ENCODE peak calls at places on chromosome 7, in nine cellular contexts. One of them, this sample, is unnamed.

GRCh38 chr7:149422914-149423285 is 38.0 kb downstream of the ZNF777 start:
- DNase-seq in fibroblast of pulmonary artery: no peak
- DNase-seq in ovary: no peak
- DNase-seq in A549: no peak
- DNase-seq in fibroblast of the aortic adventitia: no peak
- DNase-seq in foreskin fibroblast: no peak
- DNase-seq in cardiac muscle cell: no peak
- DNase-seq in adrenal gland: peak; percentile 39
- DNase-seq in NB4: no peak
- DNase-seq in this sample: no peak

GRCh38 chr7:137091396-137091795 is 222.9 kb downstream of the CHRM2 start:
- DNase-seq in fibroblast of pulmonary artery: peak; percentile 47
- DNase-seq in ovary: no peak
- DNase-seq in A549: no peak
- DNase-seq in fibroblast of the aortic adventitia: no peak
- DNase-seq in foreskin fibroblast: peak; percentile 19
- DNase-seq in cardiac muscle cell: peak; percentile 50
- DNase-seq in adrenal gland: no peak
- DNase-seq in NB4: peak; percentile 17
- DNase-seq in this sample: no peak

GRCh38 chr7:112212516-112213036 is 6.1 kb downstream of the ZNF277 start:
- DNase-seq in fibroblast of pulmonary artery: peak; percentile 55
- DNase-seq in ovary: no peak
- DNase-seq in A549: no peak
- DNase-seq in fibroblast of the aortic adventitia: peak; percentile 54
- DNase-seq in foreskin fibroblast: no peak
- DNase-seq in cardiac muscle cell: peak; percentile 60
- DNase-seq in adrenal gland: no peak
- DNase-seq in NB4: no peak
- DNase-seq in this sample: no peak

GRCh38 chr7:138890782-138891445 is 90.3 kb downstream of the KIAA1549 start:
- DNase-seq in fibroblast of pulmonary artery: peak; percentile 30
- DNase-seq in ovary: no peak
- DNase-seq in A549: peak; percentile 82
- DNase-seq in fibroblast of the aortic adventitia: peak; percentile 86
- DNase-seq in foreskin fibroblast: peak; percentile 80
- DNase-seq in cardiac muscle cell: peak; percentile 74
- DNase-seq in adrenal gland: peak; percentile 52
- DNase-seq in NB4: no peak
- DNase-seq in this sample: no peak

GRCh38 chr7:6533893-6534804 is 17.1 kb downstream of the GRID2IP start:
- DNase-seq in fibroblast of pulmonary artery: no peak
- DNase-seq in ovary: no peak
- DNase-seq in A549: no peak
- DNase-seq in fibroblast of the aortic adventitia: no peak
- DNase-seq in foreskin fibroblast: no peak
- DNase-seq in cardiac muscle cell: no peak
- DNase-seq in adrenal gland: no peak
- DNase-seq in NB4: peak; percentile 49
- DNase-seq in this sample: no peak

GRCh38 chr7:12985752-12986151 is 298.3 kb downstream of the ARL4A start:
- DNase-seq in fibroblast of pulmonary artery: no peak
- DNase-seq in ovary: no peak
- DNase-seq in A549: no peak
- DNase-seq in fibroblast of the aortic adventitia: no peak
- DNase-seq in foreskin fibroblast: no peak
- DNase-seq in cardiac muscle cell: no peak
- DNase-seq in adrenal gland: no peak
- DNase-seq in NB4: no peak
- DNase-seq in this sample: no peak

GRCh38 chr7:7122033-7122478 is 60.3 kb upstream of the C1GALT1 start:
- DNase-seq in fibroblast of pulmonary artery: no peak
- DNase-seq in ovary: no peak
- DNase-seq in A549: no peak
- DNase-seq in fibroblast of the aortic adventitia: peak; percentile 79
- DNase-seq in foreskin fibroblast: no peak
- DNase-seq in cardiac muscle cell: peak; percentile 22
- DNase-seq in adrenal gland: no peak
- DNase-seq in NB4: no peak
- DNase-seq in this sample: no peak

GRCh38 chr7:142337406-142338001 is 79.6 kb upstream of the PRSS58 start:
- DNase-seq in fibroblast of pulmonary artery: no peak
- DNase-seq in ovary: no peak
- DNase-seq in A549: no peak
- DNase-seq in fibroblast of the aortic adventitia: no peak
- DNase-seq in foreskin fibroblast: no peak
- DNase-seq in cardiac muscle cell: no peak
- DNase-seq in adrenal gland: no peak
- DNase-seq in NB4: no peak
- DNase-seq in this sample: no peak

GRCh38 chr7:5646846-5647245 is 134.6 kb downstream of the RNF216 start:
- DNase-seq in fibroblast of pulmonary artery: peak; percentile 83
- DNase-seq in ovary: no peak
- DNase-seq in A549: no peak
- DNase-seq in fibroblast of the aortic adventitia: peak; percentile 77
- DNase-seq in foreskin fibroblast: peak; percentile 76
- DNase-seq in cardiac muscle cell: peak; percentile 85
- DNase-seq in adrenal gland: no peak
- DNase-seq in NB4: peak; percentile 70
- DNase-seq in this sample: no peak

GRCh38 chr7:82172896-82173295 is 270.7 kb downstream of the CACNA2D1 start:
- DNase-seq in fibroblast of pulmonary artery: no peak
- DNase-seq in ovary: no peak
- DNase-seq in A549: peak; percentile 30
- DNase-seq in fibroblast of the aortic adventitia: no peak
- DNase-seq in foreskin fibroblast: no peak
- DNase-seq in cardiac muscle cell: no peak
- DNase-seq in adrenal gland: no peak
- DNase-seq in NB4: no peak
- DNase-seq in this sample: no peak

GRCh38 chr7:49797987-49798660 is 24.7 kb downstream of the VWC2 start:
- DNase-seq in fibroblast of pulmonary artery: no peak
- DNase-seq in ovary: no peak
- DNase-seq in A549: no peak
- DNase-seq in fibroblast of the aortic adventitia: no peak
- DNase-seq in foreskin fibroblast: no peak
- DNase-seq in cardiac muscle cell: no peak
- DNase-seq in adrenal gland: no peak
- DNase-seq in NB4: no peak
- DNase-seq in this sample: no peak

GRCh38 chr7:13130321-13130720 is 442.9 kb downstream of the ARL4A start:
- DNase-seq in fibroblast of pulmonary artery: no peak
- DNase-seq in ovary: no peak
- DNase-seq in A549: no peak
- DNase-seq in fibroblast of the aortic adventitia: no peak
- DNase-seq in foreskin fibroblast: no peak
- DNase-seq in cardiac muscle cell: no peak
- DNase-seq in adrenal gland: no peak
- DNase-seq in NB4: no peak
- DNase-seq in this sample: no peak

GRCh38 chr7:110204527-110204926 is 886.4 kb upstream of the LRRN3 start:
- DNase-seq in fibroblast of pulmonary artery: no peak
- DNase-seq in ovary: no peak
- DNase-seq in A549: peak; percentile 23
- DNase-seq in fibroblast of the aortic adventitia: no peak
- DNase-seq in foreskin fibroblast: peak; percentile 0
- DNase-seq in cardiac muscle cell: no peak
- DNase-seq in adrenal gland: no peak
- DNase-seq in NB4: peak; percentile 22
- DNase-seq in this sample: no peak

GRCh38 chr7:141408440-141408839 is 142.8 kb upstream of the AGK start:
- DNase-seq in fibroblast of pulmonary artery: no peak
- DNase-seq in ovary: no peak
- DNase-seq in A549: no peak
- DNase-seq in fibroblast of the aortic adventitia: no peak
- DNase-seq in foreskin fibroblast: no peak
- DNase-seq in cardiac muscle cell: no peak
- DNase-seq in adrenal gland: no peak
- DNase-seq in NB4: no peak
- DNase-seq in this sample: no peak

GRCh38 chr7:66952343-66953043 is 31.5 kb downstream of the TMEM248 start:
- DNase-seq in fibroblast of pulmonary artery: peak; percentile 66
- DNase-seq in ovary: no peak
- DNase-seq in A549: peak; percentile 85
- DNase-seq in fibroblast of the aortic adventitia: peak; percentile 46
- DNase-seq in foreskin fibroblast: peak; percentile 87
- DNase-seq in cardiac muscle cell: peak; percentile 49
- DNase-seq in adrenal gland: peak; percentile 62
- DNase-seq in NB4: no peak
- DNase-seq in this sample: no peak

DNA sequence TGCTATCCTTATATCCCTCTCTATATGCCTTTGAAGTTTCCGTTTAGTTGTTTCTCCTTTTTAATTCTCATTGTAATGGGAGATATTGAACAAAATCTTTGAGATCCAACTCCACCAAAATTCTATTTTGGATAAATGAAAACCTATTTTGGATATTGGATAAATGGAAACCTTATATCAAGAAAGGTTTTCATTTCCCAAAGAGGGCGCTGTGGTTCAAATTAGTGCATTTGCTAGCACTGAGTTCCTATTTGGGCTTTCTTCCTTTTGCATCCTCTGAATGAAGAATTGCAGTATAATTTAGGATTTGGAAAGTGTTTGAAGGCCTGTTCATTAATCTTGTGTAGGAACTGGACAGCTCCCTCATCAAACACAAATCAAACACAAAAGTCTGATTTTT is 80.7 kb upstream of the KLF14 start:
- DNase-seq in fibroblast of pulmonary artery: peak; percentile 55
- DNase-seq in ovary: no peak
- DNase-seq in A549: peak; percentile 32
- DNase-seq in fibroblast of the aortic adventitia: peak; percentile 67
- DNase-seq in foreskin fibroblast: peak; percentile 24
- DNase-seq in cardiac muscle cell: peak; percentile 60
- DNase-seq in adrenal gland: no peak
- DNase-seq in NB4: peak; percentile 46
- DNase-seq in this sample: no peak
- TF ChIP-seq CTCF in fibroblast of pulmonary artery: peak; percentile 54
- TF ChIP-seq CTCF in ovary: no peak
- TF ChIP-seq CTCF in A549: peak; percentile 40
- TF ChIP-seq CTCF in fibroblast of the aortic adventitia: peak; percentile 62
- TF ChIP-seq CTCF in foreskin fibroblast: peak; percentile 48
- TF ChIP-seq CTCF in cardiac muscle cell: peak; percentile 54
- TF ChIP-seq CTCF in adrenal gland: peak; percentile 34
- TF ChIP-seq CTCF in NB4: peak; percentile 47
- TF ChIP-seq CTCF in this sample: peak; percentile 48

GRCh38 chr7:97377713-97378112 is 260.2 kb downstream of the SDHAF3 start:
- DNase-seq in fibroblast of pulmonary artery: no peak
- DNase-seq in ovary: no peak
- DNase-seq in A549: no peak
- DNase-seq in fibroblast of the aortic adventitia: no peak
- DNase-seq in foreskin fibroblast: no peak
- DNase-seq in cardiac muscle cell: no peak
- DNase-seq in adrenal gland: no peak
- DNase-seq in NB4: no peak
- DNase-seq in this sample: no peak

GRCh38 chr7:97381815-97382214 is 264.3 kb downstream of the SDHAF3 start:
- DNase-seq in fibroblast of pulmonary artery: no peak
- DNase-seq in ovary: no peak
- DNase-seq in A549: no peak
- DNase-seq in fibroblast of the aortic adventitia: no peak
- DNase-seq in foreskin fibroblast: no peak
- DNase-seq in cardiac muscle cell: no peak
- DNase-seq in adrenal gland: no peak
- DNase-seq in NB4: no peak
- DNase-seq in this sample: no peak
- TF ChIP-seq CTCF in fibroblast of pulmonary artery: no peak
- TF ChIP-seq CTCF in ovary: no peak
- TF ChIP-seq CTCF in A549: no peak
- TF ChIP-seq CTCF in fibroblast of the aortic adventitia: no peak
- TF ChIP-seq CTCF in foreskin fibroblast: no peak
- TF ChIP-seq CTCF in cardiac muscle cell: no peak
- TF ChIP-seq CTCF in adrenal gland: no peak
- TF ChIP-seq CTCF in NB4: no peak
- TF ChIP-seq CTCF in this sample: no peak

GRCh38 chr7:116208919-116209318 is 1.4 kb upstream of the TES start:
- DNase-seq in fibroblast of pulmonary artery: no peak
- DNase-seq in ovary: no peak
- DNase-seq in A549: no peak
- DNase-seq in fibroblast of the aortic adventitia: no peak
- DNase-seq in foreskin fibroblast: no peak
- DNase-seq in cardiac muscle cell: no peak
- DNase-seq in adrenal gland: no peak
- DNase-seq in NB4: no peak
- DNase-seq in this sample: no peak

GRCh38 chr7:116211006-116211912 is 920 bp downstream of the TES start:
- DNase-seq in fibroblast of pulmonary artery: peak; percentile 91
- DNase-seq in ovary: peak; percentile 44
- DNase-seq in A549: peak; percentile 92
- DNase-seq in fibroblast of the aortic adventitia: peak; percentile 93
- DNase-seq in foreskin fibroblast: peak; percentile 89
- DNase-seq in cardiac muscle cell: peak; percentile 84
- DNase-seq in adrenal gland: peak; percentile 70
- DNase-seq in NB4: peak; percentile 90
- DNase-seq in this sample: peak; percentile 12

GRCh38 chr7:116211913-116212596 is 1.7 kb downstream of the TES start:
- DNase-seq in fibroblast of pulmonary artery: no peak
- DNase-seq in ovary: no peak
- DNase-seq in A549: no peak
- DNase-seq in fibroblast of the aortic adventitia: peak; percentile 29
- DNase-seq in foreskin fibroblast: no peak
- DNase-seq in cardiac muscle cell: peak; percentile 57
- DNase-seq in adrenal gland: no peak
- DNase-seq in NB4: no peak
- DNase-seq in this sample: no peak

GRCh38 chr7:116209561-116210070 is 723 bp upstream of the TES start:
- DNase-seq in fibroblast of pulmonary artery: no peak
- DNase-seq in ovary: no peak
- DNase-seq in A549: no peak
- DNase-seq in fibroblast of the aortic adventitia: no peak
- DNase-seq in foreskin fibroblast: no peak
- DNase-seq in cardiac muscle cell: no peak
- DNase-seq in adrenal gland: no peak
- DNase-seq in NB4: no peak
- DNase-seq in this sample: no peak

GRCh38 chr7:116210345-116211005 is at the start of gene TES:
- DNase-seq in fibroblast of pulmonary artery: peak; percentile 66
- DNase-seq in ovary: peak; percentile 25
- DNase-seq in A549: peak; percentile 83
- DNase-seq in fibroblast of the aortic adventitia: peak; percentile 35
- DNase-seq in foreskin fibroblast: no peak
- DNase-seq in cardiac muscle cell: peak; percentile 75
- DNase-seq in adrenal gland: peak; percentile 44
- DNase-seq in NB4: no peak
- DNase-seq in this sample: peak; percentile 48
- TF ChIP-seq CTCF in fibroblast of pulmonary artery: no peak
- TF ChIP-seq CTCF in ovary: no peak
- TF ChIP-seq CTCF in A549: peak; percentile 27
- TF ChIP-seq CTCF in fibroblast of the aortic adventitia: no peak
- TF ChIP-seq CTCF in foreskin fibroblast: no peak
- TF ChIP-seq CTCF in cardiac muscle cell: no peak
- TF ChIP-seq CTCF in adrenal gland: no peak
- TF ChIP-seq CTCF in NB4: no peak
- TF ChIP-seq CTCF in this sample: no peak

DNA sequence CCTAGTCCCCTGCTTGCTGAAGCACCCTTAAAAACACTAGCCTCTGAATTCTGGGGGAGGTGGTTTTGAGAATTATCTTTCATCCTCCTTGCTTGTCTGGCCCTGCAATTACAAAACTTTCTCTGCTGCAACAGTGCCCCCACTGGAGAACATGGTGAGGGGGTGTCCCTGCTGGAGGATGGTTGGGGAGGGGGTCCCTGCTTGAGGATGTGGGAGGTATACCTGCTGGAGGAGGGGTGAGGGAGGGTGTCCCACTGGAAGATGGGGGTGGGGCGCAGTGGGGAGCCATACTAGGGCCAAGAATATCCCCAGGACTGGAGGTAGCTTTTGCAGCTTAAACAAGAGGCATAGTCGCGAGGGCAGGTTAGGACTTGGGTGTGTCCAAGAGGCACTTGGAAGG is 3.2 kb upstream of the POLM start:
- DNase-seq in fibroblast of pulmonary artery: no peak
- DNase-seq in ovary: no peak
- DNase-seq in A549: no peak
- DNase-seq in fibroblast of the aortic adventitia: no peak
- DNase-seq in foreskin fibroblast: no peak
- DNase-seq in cardiac muscle cell: no peak
- DNase-seq in adrenal gland: no peak
- DNase-seq in NB4: no peak
- DNase-seq in this sample: no peak
- TF ChIP-seq CTCF in fibroblast of pulmonary artery: peak; percentile 9
- TF ChIP-seq CTCF in ovary: no peak
- TF ChIP-seq CTCF in A549: no peak
- TF ChIP-seq CTCF in fibroblast of the aortic adventitia: peak; percentile 4
- TF ChIP-seq CTCF in foreskin fibroblast: no peak
- TF ChIP-seq CTCF in cardiac muscle cell: no peak
- TF ChIP-seq CTCF in adrenal gland: no peak
- TF ChIP-seq CTCF in NB4: peak; percentile 47
- TF ChIP-seq CTCF in this sample: peak; percentile 15